ENCODE peak calls at places on chromosomes 12 and 14, in six cellular contexts. E, A, I, Z, Y and V are unnamed samples. For H3K4me1, the result is how much of the 10 kb centered on the place peaks cover.

GRCh38 chr12:83389237-83389996 is 702.7 kb downstream of the TMTC2 start:
- DNase-seq in E (no peak), A (no peak), I (no peak), Z (peak), Y (no peak), V (no peak)

GRCh38 chr14:71554323-71554722 is 377.9 kb upstream of the RGS6 start:
- DNase-seq in E (no peak), A (no peak), I (no peak), Z (no peak), Y (no peak), V (no peak)

GRCh38 chr12:115172521-115172920 is 488.5 kb upstream of the TBX3 start:
- DNase-seq in E (peak), A (peak), I (no peak), Z (no peak), Y (peak), V (no peak)

GRCh38 chr12:4580165-4580773 is 18.3 kb downstream of the DYRK4 start:
- DNase-seq in E (no peak), A (no peak), I (no peak), Z (peak), Y (no peak), V (no peak)

GRCh38 chr12:54870617-54871016 is 16.3 kb downstream of the MUCL1 start:
- DNase-seq in E (no peak), A (no peak), I (no peak), Z (no peak), Y (no peak), V (no peak)

GRCh38 chr14:64572721-64573508 is 23.2 kb downstream of the PPP1R36 start:
- DNase-seq in E (no peak), A (peak), I (no peak), Z (peak), Y (peak), V (no peak)

GRCh38 chr12:4609071-4609470 is 39.8 kb downstream of the AKAP3 start:
- DNase-seq in E (no peak), A (no peak), I (no peak), Z (no peak), Y (no peak), V (no peak)

GRCh38 chr14:54814076-54814475 is 88.5 kb downstream of the GCH1 start:
- DNase-seq in E (peak), A (no peak), I (no peak), Z (no peak), Y (no peak), V (no peak)

GRCh38 chr14:52363969-52364368 is 49.9 kb downstream of the PTGER2 start:
- DNase-seq in E (no peak), A (no peak), I (no peak), Z (no peak), Y (no peak), V (no peak)

GRCh38 chr14:36505892-36506731 is 13.9 kb downstream of the NKX2-1 start:
- DNase-seq in E (no peak), A (no peak), I (peak), Z (no peak), Y (no peak), V (no peak)

GRCh38 chr12:51362747-51363342 is 16.4 kb upstream of the CELA1 start:
- DNase-seq in E (no peak), A (no peak), I (no peak), Z (no peak), Y (no peak), V (no peak)

GRCh38 chr12:109686523-109686922 is 27.1 kb upstream of the FAM222A start:
- DNase-seq in E (no peak), A (no peak), I (no peak), Z (no peak), Y (no peak), V (no peak)

GRCh38 chr12:14769462-14769836 is 33.8 kb downstream of the WBP11 start:
- DNase-seq in E (peak), A (peak), I (peak), Z (peak), Y (peak), V (no peak)

GRCh38 chr12:106898001-106898966 is 57.4 kb upstream of the TMEM263 start:
- DNase-seq in E (no peak), A (no peak), I (no peak), Z (no peak), Y (no peak), V (no peak)

GRCh38 chr14:68466491-68466977 is 326.3 kb downstream of the ZFP36L1 start:
- DNase-seq in E (peak), A (peak), I (no peak), Z (no peak), Y (peak), V (peak)

GRCh38 chr14:101134851-101135486 is 231.4 kb upstream of the RTL1 start:
- DNase-seq in E (no peak), A (no peak), I (no peak), Z (no peak), Y (no peak), V (no peak)

GRCh38 chr14:62691613-62692489 is 353.4 kb downstream of the KCNH5 start:
- DNase-seq in E (peak), A (peak), I (no peak), Z (no peak), Y (peak), V (peak)

GRCh38 chr14:50800032-50800431 is 30.9 kb downstream of the NIN start:
- DNase-seq in E (peak), A (peak), I (no peak), Z (no peak), Y (peak), V (no peak)

GRCh38 chr14:90795744-90796143 is 20.5 kb downstream of the TTC7B start:
- DNase-seq in E (peak), A (peak), I (peak), Z (no peak), Y (peak), V (peak)

GRCh38 chr14:67644428-67644827 is 24.7 kb downstream of the ARG2 start:
- DNase-seq in E (no peak), A (peak), I (no peak), Z (no peak), Y (no peak), V (no peak)

GRCh38 chr12:47813491-47814196 is 6.1 kb downstream of the HDAC7 start:
- DNase-seq in E (no peak), A (no peak), I (no peak), Z (no peak), Y (no peak), V (no peak)

GRCh38 chr12:122205590-122205925 is 2.0 kb downstream of the B3GNT4 start:
- DNase-seq in E (peak), A (no peak), I (no peak), Z (no peak), Y (no peak), V (no peak)

GRCh38 chr14:78359581-78359980 is 189.4 kb downstream of the NRXN3 start:
- DNase-seq in E (no peak), A (no peak), I (no peak), Z (no peak), Y (no peak), V (no peak)

GRCh38 chr14:42001436-42001835 is 394.8 kb downstream of the LRFN5 start:
- DNase-seq in E (peak), A (peak), I (no peak), Z (no peak), Y (peak), V (no peak)

GRCh38 chr14:68911594-68912227 is 67.4 kb downstream of the ACTN1 start:
- DNase-seq in E (peak), A (peak), I (peak), Z (peak), Y (peak), V (no peak)

GRCh38 chr14:63867926-63868921 is 15.4 kb downstream of the SYNE2 start:
- DNase-seq in E (no peak), A (peak), I (no peak), Z (no peak), Y (no peak), V (no peak)

GRCh38 chr14:79584679-79585078 is 626.6 kb downstream of the DIO2 start:
- DNase-seq in E (peak), A (peak), I (no peak), Z (no peak), Y (peak), V (peak)

GRCh38 chr12:121494093-121494787 is 86.6 kb downstream of the KDM2B start:
- DNase-seq in E (peak), A (peak), I (peak), Z (peak), Y (no peak), V (no peak)

GRCh38 chr12:75825686-75826085 is 205.9 kb downstream of the PHLDA1 start:
- DNase-seq in E (peak), A (peak), I (no peak), Z (no peak), Y (peak), V (peak)

GRCh38 chr14:76975051-76975450 is 53.5 kb downstream of the IRF2BPL start:
- DNase-seq in E (no peak), A (no peak), I (no peak), Z (no peak), Y (no peak), V (no peak)

GRCh38 chr12:19967486-19967885 is 400.9 kb upstream of the PDE3A start:
- DNase-seq in E (peak), A (peak), I (no peak), Z (peak), Y (peak), V (no peak)

GRCh38 chr12:56634837-56635538 is 4.9 kb upstream of the BAZ2A start:
- DNase-seq in E (peak), A (peak), I (peak), Z (peak), Y (peak), V (no peak)

GRCh38 chr12:63150255-63151060 is 543 bp downstream of the AVPR1A start:
- DNase-seq in E (peak), A (no peak), I (peak), Z (peak), Y (no peak), V (no peak)

GRCh38 chr12:55746913-55747231 is 4.0 kb downstream of the GDF11 start:
- DNase-seq in E (no peak), A (no peak), I (no peak), Z (no peak), Y (no peak), V (no peak)

GRCh38 chr12:88520436-88520820 is 59.8 kb downstream of the KITLG start:
- DNase-seq in E (no peak), A (no peak), I (no peak), Z (no peak), Y (peak), V (no peak)

GRCh38 chr12:94954029-94954685 is 49.3 kb downstream of the NDUFA12 start:
- DNase-seq in E (peak), A (peak), I (no peak), Z (no peak), Y (peak), V (peak)

GRCh38 chr12:60693019-60693626 is 1097.3 kb downstream of the SLC16A7 start:
- DNase-seq in E (peak), A (peak), I (no peak), Z (no peak), Y (no peak), V (no peak)

GRCh38 chr12:18403182-18403581 is 141.9 kb downstream of the PIK3C2G start:
- DNase-seq in E (peak), A (no peak), I (no peak), Z (no peak), Y (no peak), V (no peak)

DNA sequence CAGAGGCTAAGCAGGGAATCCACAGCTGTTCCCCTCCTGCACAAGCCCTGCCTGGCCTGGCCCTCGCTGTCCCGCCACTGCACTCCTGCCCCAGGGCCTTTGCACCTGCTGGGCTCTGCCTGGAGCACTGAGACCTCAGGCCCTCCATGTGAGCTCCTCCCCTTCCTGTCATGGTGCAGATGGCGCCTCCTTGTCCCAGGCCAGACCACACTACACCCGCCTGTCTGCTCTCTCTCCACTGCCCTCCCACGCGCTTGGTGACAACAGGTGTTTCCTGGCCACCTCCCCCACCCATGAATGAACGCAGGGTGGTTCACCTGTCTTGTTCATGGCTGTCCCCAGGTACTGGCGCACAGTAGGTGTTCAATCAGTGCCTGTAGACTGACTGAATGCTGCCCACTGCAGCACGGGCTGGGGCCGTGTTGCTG is 82.9 kb downstream of the NCOR2 start:
- DNase-seq in E (no peak), A (no peak), I (no peak), Z (no peak), Y (no peak), V (no peak)
- H3K4me1 ChIP-seq in E (under half), A (under half), I (under half), Z (under half), Y (under half), V (under half)

DNA sequence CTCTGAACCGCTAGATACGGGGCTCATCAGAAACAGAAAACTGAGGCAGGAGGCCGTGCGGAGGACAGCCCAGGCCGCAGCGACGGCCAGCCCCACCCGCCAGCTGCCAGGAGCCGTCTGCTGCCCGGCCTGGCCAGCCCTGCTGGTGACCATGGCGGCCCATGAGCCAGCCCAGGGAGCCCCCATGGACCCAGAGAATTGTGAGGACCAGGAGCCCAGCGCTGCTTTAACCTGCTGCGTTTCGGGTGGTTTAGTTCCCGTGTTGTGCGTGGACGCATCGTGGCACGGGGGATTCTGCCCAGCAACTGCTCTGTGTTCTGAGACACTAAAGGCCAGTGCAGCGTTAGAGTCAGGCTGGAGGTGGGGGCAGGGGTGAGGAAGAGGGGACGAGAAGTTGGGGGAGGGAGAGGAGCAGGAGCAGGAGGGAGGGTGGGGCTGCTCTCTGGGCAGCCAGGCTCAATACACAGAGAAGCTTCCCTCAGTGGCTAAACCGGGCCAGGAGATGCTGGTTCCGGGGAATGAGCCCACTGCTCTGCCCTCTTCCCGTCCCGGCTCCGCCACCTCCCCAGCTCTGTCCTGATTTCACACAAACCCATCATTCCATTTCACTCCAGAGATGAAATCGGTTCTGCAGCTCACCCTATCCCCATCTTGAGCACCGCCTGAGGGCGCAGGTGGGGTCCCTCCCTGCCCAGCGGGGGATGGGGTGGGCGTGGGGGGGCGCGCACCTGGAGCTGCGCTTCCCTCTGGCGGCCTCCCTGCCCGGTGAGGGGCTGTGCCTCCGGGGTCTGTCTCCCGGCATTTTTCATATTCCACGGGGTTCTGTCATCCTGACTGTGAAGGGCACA is 44.4 kb downstream of the NOC4L start:
- DNase-seq in E (no peak), A (no peak), I (no peak), Z (no peak), Y (no peak), V (no peak)
- H3K9ac ChIP-seq in E (peak), A (peak), I (no peak), Z (peak), Y (peak), V (peak)

DNA sequence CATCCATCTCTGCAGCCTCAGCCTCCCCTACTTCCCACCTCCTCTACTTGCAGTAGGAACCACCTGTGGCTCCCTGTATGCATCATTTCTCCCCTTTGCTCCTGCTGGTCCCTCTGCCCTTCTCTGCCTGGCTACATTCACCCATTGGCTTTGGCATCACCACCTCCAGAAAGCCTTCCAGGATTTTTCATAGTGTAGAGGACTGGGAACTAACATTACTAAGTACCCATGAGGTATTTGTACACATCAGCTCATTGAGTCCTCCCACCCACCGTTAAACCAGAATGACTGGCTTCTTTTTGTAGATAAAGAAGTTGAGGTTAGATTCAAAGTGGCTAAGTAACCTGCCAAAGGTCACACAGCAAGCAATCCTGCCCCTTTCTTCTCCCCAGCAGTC is 17.1 kb downstream of the SYNE3 start:
- DNase-seq in E (no peak), A (no peak), I (no peak), Z (no peak), Y (no peak), V (no peak)
- H3K4me1 ChIP-seq in E (under half), A (under half), I (under half), Z (under half), Y (under half), V (under half)

DNA sequence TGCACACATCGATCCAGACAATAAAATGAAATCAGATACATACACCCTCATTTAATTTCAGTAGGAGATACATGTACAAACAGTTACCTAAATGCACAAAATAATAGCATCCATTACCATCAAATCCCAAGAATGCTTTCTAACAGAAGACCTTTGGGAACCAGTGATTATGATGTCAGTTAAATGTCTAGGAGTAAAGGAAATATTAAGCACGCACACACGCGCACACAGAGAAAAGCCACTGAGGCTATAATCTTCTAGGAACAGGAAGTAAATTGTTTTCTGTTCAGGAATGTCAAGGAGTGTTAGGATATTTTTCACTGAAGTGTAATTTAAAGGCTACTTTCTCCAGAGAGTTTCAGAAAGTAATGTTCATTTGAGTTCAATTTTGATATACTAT is 250.1 kb downstream of the MDGA2 start:
- DNase-seq in E (no peak), A (no peak), I (no peak), Z (no peak), Y (no peak), V (no peak)
- H3K9ac ChIP-seq in E (no peak), A (no peak), I (no peak), Z (no peak), Y (no peak), V (no peak)

GRCh38 chr14:21047378-21047781 is 5.2 kb downstream of the RNASE7 start:
- DNase-seq in E (peak), A (no peak), I (no peak), Z (no peak), Y (peak), V (no peak)

GRCh38 chr14:21050597-21050996 is 7.0 kb upstream of the RNASE8 start:
- DNase-seq in E (no peak), A (no peak), I (no peak), Z (no peak), Y (no peak), V (no peak)

GRCh38 chr14:21053184-21054122 is 4.2 kb upstream of the RNASE8 start:
- DNase-seq in E (no peak), A (no peak), I (no peak), Z (no peak), Y (no peak), V (no peak)

GRCh38 chr14:21048638-21049037 is 6.5 kb downstream of the RNASE7 start:
- DNase-seq in E (no peak), A (no peak), I (no peak), Z (no peak), Y (peak), V (no peak)

GRCh38 chr14:21049263-21049662 is 7.1 kb downstream of the RNASE7 start:
- DNase-seq in E (peak), A (peak), I (no peak), Z (no peak), Y (peak), V (no peak)
- H3K4me1 ChIP-seq in E (under half), A (under half), I (under half), Z (under half), Y (under half), V (under half)

DNA sequence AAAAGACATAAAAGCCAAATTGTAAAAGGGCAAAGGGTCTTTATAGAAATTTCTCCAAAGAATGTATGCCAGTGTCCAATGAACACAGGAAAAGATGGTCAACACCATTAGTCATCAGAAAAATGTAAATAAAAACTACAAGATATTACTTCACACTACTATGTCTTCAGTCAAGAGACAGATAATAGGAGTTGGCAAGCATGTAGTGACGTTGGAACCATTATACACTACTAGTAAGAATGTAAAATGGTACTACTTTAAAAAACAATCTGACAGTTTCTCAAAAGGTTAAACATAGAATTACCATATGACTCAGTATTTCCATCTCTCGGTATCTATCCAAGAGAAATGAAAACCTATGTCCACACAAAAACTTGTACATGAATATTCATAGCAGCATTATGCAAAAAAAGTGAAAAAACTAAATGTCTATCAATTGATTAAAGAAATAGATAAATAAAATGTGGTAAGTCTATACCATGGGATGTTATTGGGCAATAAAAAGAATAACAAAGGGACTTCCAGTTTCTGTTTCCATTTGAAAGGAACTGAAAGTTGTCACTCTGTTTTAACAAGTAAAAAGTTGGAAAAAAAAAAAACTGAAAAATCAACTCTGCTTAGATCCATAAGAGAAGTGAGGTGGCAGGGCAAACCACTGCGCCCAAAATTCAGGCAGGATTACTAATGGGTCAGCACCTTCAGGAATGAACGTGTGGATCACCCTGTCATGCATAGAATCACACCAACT is 69.8 kb downstream of the ALG10B start:
- DNase-seq in E (no peak), A (no peak), I (no peak), Z (no peak), Y (no peak), V (no peak)
- H3K9ac ChIP-seq in E (no peak), A (no peak), I (no peak), Z (no peak), Y (no peak), V (no peak)

GRCh38 chr12:46459881-46460545 is 87.4 kb upstream of the SLC38A2 start:
- DNase-seq in E (no peak), A (no peak), I (no peak), Z (no peak), Y (no peak), V (no peak)
- H3K4me1 ChIP-seq in E (under half), A (under half), I (under half), Z (under half), Y (under half), V (under half)